ENCODE peak calls at places on chromosome 4, in seven cellular contexts. One of them, this sample, is unnamed. For H3K9me3, the result is how much of the 10 kb centered on the place peaks cover.

GRCh38 chr4:149885896-149886295 is 70.3 kb upstream of the IQCM start:
- DNase-seq in neural progenitor cell: no peak
- DNase-seq in upper lobe of left lung: no peak
- DNase-seq in heart left ventricle: no peak
- DNase-seq in suprapubic skin: no peak
- DNase-seq in upper lobe of right lung: no peak
- DNase-seq in aorta: no peak
- DNase-seq in this sample: no peak

GRCh38 chr4:188127157-188127874 is 11.9 kb upstream of the TRIML1 start:
- DNase-seq in heart left ventricle: no peak
- DNase-seq in upper lobe of right lung: no peak
- DNase-seq in upper lobe of left lung: no peak
- DNase-seq in neural progenitor cell: no peak
- DNase-seq in suprapubic skin: no peak
- DNase-seq in aorta: no peak
- DNase-seq in this sample: no peak

GRCh38 chr4:21209854-21210253 is 509.6 kb downstream of the PACRGL start:
- DNase-seq in upper lobe of right lung: no peak
- DNase-seq in suprapubic skin: no peak
- DNase-seq in upper lobe of left lung: no peak
- DNase-seq in aorta: no peak
- DNase-seq in heart left ventricle: no peak
- DNase-seq in neural progenitor cell: no peak
- DNase-seq in this sample: no peak

GRCh38 chr4:13640149-13640671 is 12.7 kb upstream of the BOD1L1 start:
- DNase-seq in heart left ventricle: no peak
- DNase-seq in aorta: no peak
- DNase-seq in neural progenitor cell: peak
- DNase-seq in upper lobe of left lung: no peak
- DNase-seq in suprapubic skin: no peak
- DNase-seq in upper lobe of right lung: no peak
- DNase-seq in this sample: no peak

GRCh38 chr4:171473155-171473554 is 340.0 kb upstream of the GALNTL6 start:
- DNase-seq in neural progenitor cell: no peak
- DNase-seq in upper lobe of left lung: no peak
- DNase-seq in suprapubic skin: no peak
- DNase-seq in aorta: no peak
- DNase-seq in heart left ventricle: no peak
- DNase-seq in upper lobe of right lung: no peak
- DNase-seq in this sample: no peak

GRCh38 chr4:85086721-85087120 is 120.2 kb upstream of the WDFY3 start:
- DNase-seq in upper lobe of left lung: no peak
- DNase-seq in suprapubic skin: no peak
- DNase-seq in upper lobe of right lung: no peak
- DNase-seq in aorta: no peak
- DNase-seq in neural progenitor cell: no peak
- DNase-seq in heart left ventricle: no peak
- DNase-seq in this sample: no peak

GRCh38 chr4:78057600-78058560 is 757 bp downstream of the FRAS1 start:
- DNase-seq in neural progenitor cell: peak
- DNase-seq in suprapubic skin: peak
- DNase-seq in upper lobe of right lung: peak
- DNase-seq in upper lobe of left lung: peak
- DNase-seq in aorta: peak
- DNase-seq in heart left ventricle: peak
- DNase-seq in this sample: no peak

GRCh38 chr4:99986792-99987191 is 36.7 kb upstream of the H2AZ1 start:
- DNase-seq in aorta: no peak
- DNase-seq in heart left ventricle: no peak
- DNase-seq in neural progenitor cell: no peak
- DNase-seq in suprapubic skin: no peak
- DNase-seq in upper lobe of right lung: no peak
- DNase-seq in upper lobe of left lung: no peak
- DNase-seq in this sample: no peak

GRCh38 chr4:74906771-74907170 is 26.1 kb upstream of the PARM1 start:
- DNase-seq in heart left ventricle: no peak
- DNase-seq in suprapubic skin: no peak
- DNase-seq in upper lobe of right lung: no peak
- DNase-seq in neural progenitor cell: no peak
- DNase-seq in upper lobe of left lung: no peak
- DNase-seq in aorta: no peak
- DNase-seq in this sample: no peak

GRCh38 chr4:87219648-87220093 is 747 bp downstream of the KLHL8 start:
- DNase-seq in suprapubic skin: no peak
- DNase-seq in upper lobe of right lung: peak
- DNase-seq in heart left ventricle: peak
- DNase-seq in neural progenitor cell: peak
- DNase-seq in upper lobe of left lung: peak
- DNase-seq in aorta: peak
- DNase-seq in this sample: peak

GRCh38 chr4:65791807-65792308 is 121.6 kb upstream of the EPHA5 start:
- DNase-seq in heart left ventricle: no peak
- DNase-seq in upper lobe of right lung: no peak
- DNase-seq in suprapubic skin: no peak
- DNase-seq in neural progenitor cell: peak
- DNase-seq in upper lobe of left lung: no peak
- DNase-seq in aorta: no peak
- DNase-seq in this sample: no peak

GRCh38 chr4:88497859-88498409 is 25.6 kb downstream of the PYURF start:
- DNase-seq in upper lobe of right lung: no peak
- DNase-seq in upper lobe of left lung: no peak
- DNase-seq in heart left ventricle: no peak
- DNase-seq in aorta: no peak
- DNase-seq in suprapubic skin: no peak
- DNase-seq in neural progenitor cell: no peak
- DNase-seq in this sample: no peak

GRCh38 chr4:103718993-103719319 is 829 bp downstream of the TACR3 start:
- DNase-seq in suprapubic skin: no peak
- DNase-seq in upper lobe of right lung: no peak
- DNase-seq in heart left ventricle: no peak
- DNase-seq in aorta: no peak
- DNase-seq in upper lobe of left lung: no peak
- DNase-seq in neural progenitor cell: peak
- DNase-seq in this sample: no peak

DNA sequence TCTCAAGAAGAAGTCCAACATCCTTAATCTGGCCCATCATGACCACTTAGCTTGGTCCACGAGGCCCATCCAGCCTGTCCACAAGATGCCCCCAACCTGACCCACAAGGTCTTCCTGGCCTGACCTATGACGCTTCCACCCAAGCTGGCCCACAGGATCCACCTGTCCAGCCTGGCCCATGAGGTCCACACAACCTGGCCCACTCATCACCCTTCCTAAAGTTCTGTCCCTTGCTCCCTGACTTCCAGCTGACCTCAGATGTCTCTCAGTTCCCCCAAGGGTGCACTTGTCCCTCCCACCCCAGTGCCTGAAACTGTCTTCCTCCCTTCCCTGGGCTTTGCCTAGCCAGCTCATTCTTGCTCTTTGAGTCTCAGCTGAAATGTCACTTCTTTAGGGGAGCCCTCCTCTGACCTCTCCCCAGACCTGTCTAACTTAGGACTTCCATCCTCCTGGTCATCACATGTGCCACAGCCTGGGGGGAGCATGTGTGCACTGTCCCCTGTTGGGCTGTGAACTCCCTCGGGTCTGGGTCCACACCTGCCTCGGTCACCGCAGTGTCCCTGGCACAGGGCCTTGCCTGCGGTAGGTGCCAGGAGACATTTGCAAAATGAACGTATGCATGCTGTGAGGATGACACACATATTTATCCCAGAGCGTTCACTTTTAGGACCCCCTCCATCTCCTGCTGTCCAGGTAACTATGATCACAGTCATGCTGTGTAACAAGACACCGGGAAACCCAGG is 61.7 kb downstream of the EVC start:
- DNase-seq in neural progenitor cell: no peak
- DNase-seq in upper lobe of right lung: peak
- DNase-seq in heart left ventricle: no peak
- DNase-seq in aorta: no peak
- DNase-seq in upper lobe of left lung: no peak
- DNase-seq in suprapubic skin: no peak
- DNase-seq in this sample: no peak
- H3K9me3 ChIP-seq in neural progenitor cell: under half
- H3K9me3 ChIP-seq in upper lobe of right lung: under half
- H3K9me3 ChIP-seq in heart left ventricle: under half
- H3K9me3 ChIP-seq in aorta: under half
- H3K9me3 ChIP-seq in upper lobe of left lung: under half
- H3K9me3 ChIP-seq in suprapubic skin: under half
- H3K9me3 ChIP-seq in this sample: under half

GRCh38 chr4:138935-139334 is 14.6 kb downstream of the ZNF718 start:
- DNase-seq in aorta: no peak
- DNase-seq in heart left ventricle: no peak
- DNase-seq in upper lobe of right lung: no peak
- DNase-seq in upper lobe of left lung: no peak
- DNase-seq in suprapubic skin: no peak
- DNase-seq in neural progenitor cell: no peak
- DNase-seq in this sample: no peak
- H3K9me3 ChIP-seq in aorta: under half
- H3K9me3 ChIP-seq in heart left ventricle: under half
- H3K9me3 ChIP-seq in upper lobe of right lung: half or more
- H3K9me3 ChIP-seq in upper lobe of left lung: half or more
- H3K9me3 ChIP-seq in suprapubic skin: under half
- H3K9me3 ChIP-seq in neural progenitor cell: under half
- H3K9me3 ChIP-seq in this sample: under half

GRCh38 chr4:108622022-108622421 is 1.6 kb downstream of the RPL34 start:
- DNase-seq in neural progenitor cell: no peak
- DNase-seq in suprapubic skin: no peak
- DNase-seq in upper lobe of left lung: no peak
- DNase-seq in aorta: no peak
- DNase-seq in upper lobe of right lung: no peak
- DNase-seq in heart left ventricle: no peak
- DNase-seq in this sample: no peak

GRCh38 chr4:108619372-108620100 is 840 bp upstream of the RPL34 start:
- DNase-seq in upper lobe of right lung: no peak
- DNase-seq in heart left ventricle: no peak
- DNase-seq in aorta: no peak
- DNase-seq in upper lobe of left lung: no peak
- DNase-seq in suprapubic skin: no peak
- DNase-seq in neural progenitor cell: no peak
- DNase-seq in this sample: no peak

GRCh38 chr4:108620933-108621905 is 843 bp downstream of the RPL34 start:
- DNase-seq in neural progenitor cell: no peak
- DNase-seq in suprapubic skin: no peak
- DNase-seq in aorta: no peak
- DNase-seq in heart left ventricle: no peak
- DNase-seq in upper lobe of left lung: no peak
- DNase-seq in upper lobe of right lung: no peak
- DNase-seq in this sample: no peak

GRCh38 chr4:108622828-108623227 is 2.5 kb downstream of the RPL34 start:
- DNase-seq in neural progenitor cell: no peak
- DNase-seq in aorta: no peak
- DNase-seq in upper lobe of right lung: no peak
- DNase-seq in suprapubic skin: no peak
- DNase-seq in heart left ventricle: no peak
- DNase-seq in upper lobe of left lung: no peak
- DNase-seq in this sample: no peak

DNA sequence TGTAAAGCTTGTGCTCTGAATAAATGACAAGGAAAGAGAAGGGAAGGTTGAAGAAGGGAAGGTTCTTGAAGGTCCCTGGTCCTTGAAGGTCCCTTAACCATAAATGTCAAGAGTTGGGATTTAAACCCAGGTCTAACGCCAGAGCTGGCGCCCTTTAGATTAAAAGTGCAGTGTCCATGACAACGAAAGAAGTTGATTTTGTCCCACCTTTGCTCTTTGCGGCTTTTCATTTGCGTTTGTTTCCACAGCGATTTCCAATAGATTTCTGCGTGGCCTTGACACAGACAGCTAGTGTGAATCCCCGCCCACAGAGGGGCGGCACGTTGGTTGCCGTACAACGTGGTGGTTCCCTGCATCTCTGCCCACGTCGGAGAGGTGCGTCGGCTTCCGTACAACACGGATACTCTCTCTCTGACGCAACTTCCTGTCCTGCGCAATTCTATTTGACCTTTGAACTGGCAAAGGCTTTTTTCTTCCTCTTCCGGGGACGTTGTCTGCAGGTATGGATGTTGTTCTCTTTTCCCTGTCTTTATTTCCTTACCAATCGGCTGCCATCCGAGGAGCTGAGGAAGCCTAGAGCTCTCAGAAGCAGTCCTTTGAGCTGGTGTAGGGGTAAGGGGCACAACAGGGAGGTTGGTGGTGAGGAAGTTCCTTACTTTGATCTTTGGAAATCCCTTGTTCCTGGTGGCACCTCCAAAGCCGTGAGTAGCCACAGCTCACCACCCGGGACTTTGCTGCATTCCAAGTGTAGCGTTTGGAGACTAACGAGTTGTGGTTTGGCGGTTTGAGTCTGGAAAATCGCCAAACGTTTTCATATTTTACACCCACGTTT is at the start of gene RPL34:
- DNase-seq in neural progenitor cell: peak
- DNase-seq in aorta: peak
- DNase-seq in upper lobe of right lung: peak
- DNase-seq in heart left ventricle: peak
- DNase-seq in upper lobe of left lung: peak
- DNase-seq in suprapubic skin: peak
- DNase-seq in this sample: peak
- H3K9me3 ChIP-seq in neural progenitor cell: under half
- H3K9me3 ChIP-seq in aorta: under half
- H3K9me3 ChIP-seq in upper lobe of right lung: under half
- H3K9me3 ChIP-seq in heart left ventricle: under half
- H3K9me3 ChIP-seq in upper lobe of left lung: under half
- H3K9me3 ChIP-seq in suprapubic skin: under half
- H3K9me3 ChIP-seq in this sample: under half

GRCh38 chr4:94463771-94464170 is 12.0 kb downstream of the PDLIM5 start:
- DNase-seq in neural progenitor cell: no peak
- DNase-seq in aorta: no peak
- DNase-seq in upper lobe of left lung: no peak
- DNase-seq in upper lobe of right lung: no peak
- DNase-seq in heart left ventricle: no peak
- DNase-seq in suprapubic skin: no peak
- DNase-seq in this sample: no peak

GRCh38 chr4:94461506-94461905 is 9.8 kb downstream of the PDLIM5 start:
- DNase-seq in upper lobe of right lung: no peak
- DNase-seq in aorta: no peak
- DNase-seq in suprapubic skin: no peak
- DNase-seq in upper lobe of left lung: no peak
- DNase-seq in neural progenitor cell: no peak
- DNase-seq in heart left ventricle: no peak
- DNase-seq in this sample: no peak

GRCh38 chr4:94458682-94459081 is 6.9 kb downstream of the PDLIM5 start:
- DNase-seq in aorta: no peak
- DNase-seq in neural progenitor cell: no peak
- DNase-seq in upper lobe of right lung: no peak
- DNase-seq in suprapubic skin: no peak
- DNase-seq in upper lobe of left lung: no peak
- DNase-seq in heart left ventricle: no peak
- DNase-seq in this sample: no peak

GRCh38 chr4:94459462-94460161 is 7.9 kb downstream of the PDLIM5 start:
- DNase-seq in heart left ventricle: no peak
- DNase-seq in aorta: no peak
- DNase-seq in upper lobe of right lung: no peak
- DNase-seq in upper lobe of left lung: no peak
- DNase-seq in neural progenitor cell: peak
- DNase-seq in suprapubic skin: no peak
- DNase-seq in this sample: no peak

DNA sequence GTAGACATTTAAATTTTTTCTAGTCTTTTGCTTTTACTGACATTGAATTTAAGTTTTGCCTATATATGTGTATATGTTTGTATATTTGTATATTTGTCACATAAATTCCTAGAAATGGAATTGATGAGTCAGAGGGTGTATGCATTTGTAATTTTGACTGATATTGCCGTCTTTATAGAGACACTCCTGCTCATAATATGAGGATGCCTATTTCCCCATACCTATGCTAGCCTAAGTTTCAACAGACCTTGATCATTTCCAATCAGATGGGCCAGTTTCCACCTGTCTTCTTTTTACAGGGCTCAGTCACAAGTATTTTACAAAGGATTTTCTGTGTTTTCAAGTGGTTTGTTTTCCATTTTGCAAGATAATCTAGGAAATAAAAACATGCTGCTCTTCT is 10.8 kb downstream of the PDLIM5 start:
- DNase-seq in heart left ventricle: no peak
- DNase-seq in suprapubic skin: no peak
- DNase-seq in upper lobe of right lung: no peak
- DNase-seq in aorta: no peak
- DNase-seq in neural progenitor cell: no peak
- DNase-seq in upper lobe of left lung: no peak
- DNase-seq in this sample: no peak
- H3K9me3 ChIP-seq in heart left ventricle: under half
- H3K9me3 ChIP-seq in suprapubic skin: under half
- H3K9me3 ChIP-seq in upper lobe of right lung: under half
- H3K9me3 ChIP-seq in aorta: under half
- H3K9me3 ChIP-seq in neural progenitor cell: under half
- H3K9me3 ChIP-seq in upper lobe of left lung: under half
- H3K9me3 ChIP-seq in this sample: under half